ENCODE peak calls at places on chromosomes 12 and 14, in eight cellular contexts. A, N, F, Y, V, R, U and G are unnamed samples.

GRCh38 chr12:121513464-121514183 is 67.2 kb downstream of the KDM2B start:
- DNase-seq in A (peak), N (peak), F (peak), Y (no peak), V (peak), R (peak), U (peak), G (peak)

GRCh38 chr12:98735821-98736220 is 90.7 kb downstream of the APAF1 start:
- DNase-seq in A (no peak), N (no peak), F (no peak), Y (no peak), V (no peak), R (no peak), U (no peak), G (no peak)

GRCh38 chr14:104546591-104547309 is 32.8 kb upstream of the C14orf180 start:
- DNase-seq in A (no peak), N (no peak), F (no peak), Y (no peak), V (no peak), R (no peak), U (no peak), G (no peak)

GRCh38 chr14:37678916-37679315 is 83.5 kb downstream of the TTC6 start:
- DNase-seq in A (peak), N (no peak), F (no peak), Y (no peak), V (no peak), R (no peak), U (peak), G (no peak)

GRCh38 chr14:103393687-103394626 is 8.7 kb downstream of the MARK3 start:
- DNase-seq in A (peak), N (no peak), F (no peak), Y (no peak), V (peak), R (peak), U (no peak), G (no peak)

GRCh38 chr14:103332143-103332919 is 1.7 kb upstream of the EIF5 start:
- DNase-seq in A (no peak), N (no peak), F (no peak), Y (no peak), V (no peak), R (no peak), U (no peak), G (no peak)

GRCh38 chr12:47935196-47935595 is 28.2 kb upstream of the TMEM106C start:
- DNase-seq in A (peak), N (no peak), F (no peak), Y (peak), V (peak), R (no peak), U (no peak), G (no peak)

GRCh38 chr12:67892289-67892688 is 97.0 kb upstream of the IFNG-AS1 start:
- DNase-seq in A (no peak), N (no peak), F (no peak), Y (no peak), V (no peak), R (no peak), U (no peak), G (no peak)

GRCh38 chr14:43625294-43625693 is 881.8 kb downstream of the FSCB start:
- DNase-seq in A (no peak), N (no peak), F (no peak), Y (no peak), V (no peak), R (no peak), U (no peak), G (no peak)

GRCh38 chr12:54371328-54372112 is 7.2 kb upstream of the GPR84 start:
- DNase-seq in A (no peak), N (no peak), F (peak), Y (no peak), V (no peak), R (no peak), U (peak), G (no peak)

GRCh38 chr12:62466018-62466595 is 519 bp upstream of the MON2 start:
- DNase-seq in A (peak), N (peak), F (peak), Y (no peak), V (peak), R (peak), U (peak), G (peak)

GRCh38 chr12:52358575-52359350 is 8.5 kb downstream of the KRT85 start:
- DNase-seq in A (peak), N (peak), F (no peak), Y (no peak), V (no peak), R (peak), U (peak), G (no peak)

GRCh38 chr12:49439042-49439441 is 71.8 kb downstream of the SPATS2 start:
- DNase-seq in A (no peak), N (no peak), F (no peak), Y (no peak), V (no peak), R (no peak), U (no peak), G (no peak)

GRCh38 chr12:116015525-116015924 is 262.0 kb downstream of the MED13L start:
- DNase-seq in A (peak), N (no peak), F (no peak), Y (no peak), V (peak), R (no peak), U (peak), G (no peak)

GRCh38 chr14:53956427-53957201 is at the start of gene BMP4:
- DNase-seq in A (peak), N (peak), F (peak), Y (no peak), V (peak), R (peak), U (no peak), G (peak)